ENCODE peak calls at places on chromosome 1, in nine cellular contexts. I is foreskin keratinocyte, C is HT-29, H is cardiac muscle cell, P is neural progenitor cell, U is T follicular helper cell, J is T-helper 2 cell, A is GM23248, Z is fibroblast of lung. O is an unnamed sample.

GRCh38 chr1:41671116-41671755 is 186.8 kb upstream of the EDN2 start:
- DNase-seq in I (no peak), C (no peak), H (no peak), P (no peak), U (no peak), J (no peak), A (no peak), Z (no peak), O (no peak)

GRCh38 chr1:219651993-219652392 is 39.1 kb upstream of the ZC3H11B start:
- DNase-seq in I (no peak), C (no peak), H (peak), P (no peak), U (no peak), J (no peak), A (no peak), Z (peak), O (no peak)

GRCh38 chr1:8031176-8031785 is 5.2 kb upstream of the ERRFI1 start:
- DNase-seq in I (no peak), C (peak), H (peak), P (peak), U (no peak), J (peak), A (peak), Z (no peak), O (peak)

GRCh38 chr1:97441966-97442365 is 478.9 kb downstream of the DPYD start:
- DNase-seq in I (no peak), C (no peak), H (no peak), P (peak), U (no peak), J (no peak), A (no peak), Z (no peak), O (peak)

GRCh38 chr1:102757363-102757762 is 351.0 kb downstream of the COL11A1 start:
- DNase-seq in I (no peak), C (no peak), H (no peak), P (no peak), U (no peak), J (no peak), A (no peak), Z (no peak), O (no peak)

GRCh38 chr1:54854376-54855020 is 32.5 kb downstream of the DHCR24 start:
- DNase-seq in I (no peak), C (no peak), H (no peak), P (no peak), U (no peak), J (no peak), A (peak), Z (peak), O (no peak)

GRCh38 chr1:239098400-239099037 is 287.8 kb upstream of the CHRM3 start:
- DNase-seq in I (no peak), C (peak), H (no peak), P (no peak), U (no peak), J (no peak), A (no peak), Z (no peak), O (no peak)

GRCh38 chr1:202805886-202806511 is 2.2 kb downstream of the KDM5B start:
- DNase-seq in I (no peak), C (no peak), H (no peak), P (no peak), U (no peak), J (no peak), A (peak), Z (peak), O (no peak)

GRCh38 chr1:232142403-232143314 is 487.3 kb downstream of the SIPA1L2 start:
- DNase-seq in I (peak), C (no peak), H (no peak), P (no peak), U (no peak), J (no peak), A (peak), Z (peak), O (no peak)

GRCh38 chr1:81513796-81514354 is 286.9 kb upstream of the ADGRL2 start:
- DNase-seq in I (no peak), C (no peak), H (no peak), P (peak), U (no peak), J (no peak), A (no peak), Z (peak), O (no peak)

GRCh38 chr1:33454646-33455282 is 17.7 kb upstream of the ZSCAN20 start:
- DNase-seq in I (no peak), C (no peak), H (no peak), P (no peak), U (no peak), J (no peak), A (no peak), Z (peak), O (no peak)

O was measured in DMS53.